ENCODE peak calls at places on chromosomes 4 and X, in six cellular contexts. One of them, this sample, is unnamed.

GRCh38 chr4:141686146-141686775 is 49.9 kb downstream of the IL15 start:
- DNase-seq in dorsolateral prefrontal cortex: no peak
- DNase-seq in fibroblast of lung: peak; percentile 59
- DNase-seq in heart left ventricle: no peak
- DNase-seq in choroid plexus epithelial cell: peak; percentile 60
- DNase-seq in retinal pigment epithelial cell: no peak
- DNase-seq in this sample: peak; percentile 18

GRCh38 chrX:134542485-134542884 is 82.5 kb downstream of the HPRT1 start:
- DNase-seq in retinal pigment epithelial cell: no peak
- DNase-seq in fibroblast of lung: peak; percentile 80
- DNase-seq in heart left ventricle: no peak
- DNase-seq in choroid plexus epithelial cell: peak; percentile 86
- DNase-seq in dorsolateral prefrontal cortex: no peak
- DNase-seq in this sample: no peak

GRCh38 chr4:41693629-41694028 is 54.9 kb downstream of the PHOX2B start:
- DNase-seq in dorsolateral prefrontal cortex: no peak
- DNase-seq in fibroblast of lung: peak; percentile 67
- DNase-seq in choroid plexus epithelial cell: peak; percentile 72
- DNase-seq in retinal pigment epithelial cell: no peak
- DNase-seq in heart left ventricle: no peak
- DNase-seq in this sample: no peak

GRCh38 chr4:119314356-119314755 is 7.6 kb downstream of the FABP2 start:
- DNase-seq in fibroblast of lung: peak; percentile 71
- DNase-seq in dorsolateral prefrontal cortex: no peak
- DNase-seq in heart left ventricle: no peak
- DNase-seq in choroid plexus epithelial cell: peak; percentile 77
- DNase-seq in retinal pigment epithelial cell: no peak
- DNase-seq in this sample: no peak

GRCh38 chr4:85610450-85610849 is 135.5 kb downstream of the ARHGAP24 start:
- DNase-seq in retinal pigment epithelial cell: no peak
- DNase-seq in fibroblast of lung: no peak
- DNase-seq in choroid plexus epithelial cell: no peak
- DNase-seq in heart left ventricle: no peak
- DNase-seq in dorsolateral prefrontal cortex: no peak
- DNase-seq in this sample: no peak

GRCh38 chr4:1408418-1408817 is 2.2 kb upstream of the NKX1-1 start:
- DNase-seq in retinal pigment epithelial cell: no peak
- DNase-seq in dorsolateral prefrontal cortex: no peak
- DNase-seq in choroid plexus epithelial cell: no peak
- DNase-seq in fibroblast of lung: no peak
- DNase-seq in heart left ventricle: no peak
- DNase-seq in this sample: no peak

GRCh38 chrX:18877472-18877871 is 106.4 kb downstream of the PHKA2 start:
- DNase-seq in retinal pigment epithelial cell: no peak
- DNase-seq in heart left ventricle: no peak
- DNase-seq in fibroblast of lung: no peak
- DNase-seq in dorsolateral prefrontal cortex: no peak
- DNase-seq in choroid plexus epithelial cell: no peak
- DNase-seq in this sample: no peak

GRCh38 chrX:40207626-40208025 is 109.9 kb upstream of the BCOR start:
- DNase-seq in choroid plexus epithelial cell: no peak
- DNase-seq in retinal pigment epithelial cell: no peak
- DNase-seq in heart left ventricle: no peak
- DNase-seq in dorsolateral prefrontal cortex: no peak
- DNase-seq in fibroblast of lung: no peak
- DNase-seq in this sample: no peak

GRCh38 chr4:2417765-2418651 is at the start of gene ZFYVE28:
- DNase-seq in fibroblast of lung: no peak
- DNase-seq in choroid plexus epithelial cell: peak; percentile 31
- DNase-seq in heart left ventricle: no peak
- DNase-seq in dorsolateral prefrontal cortex: no peak
- DNase-seq in retinal pigment epithelial cell: no peak
- DNase-seq in this sample: no peak

GRCh38 chrX:7108995-7109634 is 38.4 kb upstream of the STS start:
- DNase-seq in choroid plexus epithelial cell: no peak
- DNase-seq in heart left ventricle: no peak
- DNase-seq in dorsolateral prefrontal cortex: no peak
- DNase-seq in retinal pigment epithelial cell: no peak
- DNase-seq in fibroblast of lung: no peak
- DNase-seq in this sample: no peak

GRCh38 chr4:168248311-168248710 is 70.2 kb downstream of the DDX60 start:
- DNase-seq in choroid plexus epithelial cell: peak; percentile 9
- DNase-seq in heart left ventricle: no peak
- DNase-seq in retinal pigment epithelial cell: no peak
- DNase-seq in dorsolateral prefrontal cortex: no peak
- DNase-seq in fibroblast of lung: no peak
- DNase-seq in this sample: no peak

GRCh38 chr4:10109995-10110670 is 6.5 kb downstream of the WDR1 start:
- DNase-seq in fibroblast of lung: no peak
- DNase-seq in choroid plexus epithelial cell: peak; percentile 6
- DNase-seq in retinal pigment epithelial cell: no peak
- DNase-seq in heart left ventricle: no peak
- DNase-seq in dorsolateral prefrontal cortex: no peak
- DNase-seq in this sample: no peak

GRCh38 chrX:30904186-30904585 is 15.1 kb upstream of the TAB3 start:
- DNase-seq in heart left ventricle: no peak
- DNase-seq in retinal pigment epithelial cell: no peak
- DNase-seq in choroid plexus epithelial cell: no peak
- DNase-seq in fibroblast of lung: no peak
- DNase-seq in dorsolateral prefrontal cortex: no peak
- DNase-seq in this sample: no peak

GRCh38 chrX:123731987-123732678 is 719 bp downstream of the THOC2 start:
- DNase-seq in retinal pigment epithelial cell: no peak
- DNase-seq in heart left ventricle: no peak
- DNase-seq in choroid plexus epithelial cell: peak; percentile 14
- DNase-seq in dorsolateral prefrontal cortex: no peak
- DNase-seq in fibroblast of lung: peak; percentile 34
- DNase-seq in this sample: no peak

GRCh38 chr4:140186651-140187315 is 32.8 kb upstream of the MAML3 start:
- DNase-seq in choroid plexus epithelial cell: peak; percentile 70
- DNase-seq in dorsolateral prefrontal cortex: peak; percentile 46
- DNase-seq in fibroblast of lung: peak; percentile 58
- DNase-seq in heart left ventricle: no peak
- DNase-seq in retinal pigment epithelial cell: peak; percentile 39
- DNase-seq in this sample: peak; percentile 54

GRCh38 chr4:113436360-113436759 is 325.2 kb downstream of the CAMK2D start:
- DNase-seq in heart left ventricle: no peak
- DNase-seq in choroid plexus epithelial cell: peak; percentile 91
- DNase-seq in retinal pigment epithelial cell: no peak
- DNase-seq in fibroblast of lung: peak; percentile 75
- DNase-seq in dorsolateral prefrontal cortex: no peak
- DNase-seq in this sample: no peak

GRCh38 chr4:5708829-5709680 is 696 bp upstream of the EVC2 start:
- DNase-seq in fibroblast of lung: peak; percentile 2
- DNase-seq in heart left ventricle: no peak
- DNase-seq in choroid plexus epithelial cell: no peak
- DNase-seq in retinal pigment epithelial cell: no peak
- DNase-seq in dorsolateral prefrontal cortex: no peak
- DNase-seq in this sample: no peak

GRCh38 chr4:87068591-87069021 is 133.8 kb downstream of the AFF1 start:
- DNase-seq in fibroblast of lung: peak; percentile 63
- DNase-seq in dorsolateral prefrontal cortex: peak; percentile 52
- DNase-seq in choroid plexus epithelial cell: peak; percentile 35
- DNase-seq in heart left ventricle: no peak
- DNase-seq in retinal pigment epithelial cell: no peak
- DNase-seq in this sample: no peak

GRCh38 chr4:181219783-181220416 is 1023.3 kb upstream of the TENM3 start:
- DNase-seq in heart left ventricle: no peak
- DNase-seq in fibroblast of lung: no peak
- DNase-seq in choroid plexus epithelial cell: no peak
- DNase-seq in retinal pigment epithelial cell: no peak
- DNase-seq in dorsolateral prefrontal cortex: no peak
- DNase-seq in this sample: no peak

GRCh38 chrX:2867191-2867590 is 38.5 kb downstream of the GYG2 start:
- DNase-seq in retinal pigment epithelial cell: no peak
- DNase-seq in choroid plexus epithelial cell: no peak
- DNase-seq in heart left ventricle: no peak
- DNase-seq in dorsolateral prefrontal cortex: no peak
- DNase-seq in fibroblast of lung: no peak
- DNase-seq in this sample: no peak

GRCh38 chrX:9131066-9131465 is 97.1 kb upstream of the FAM9B start:
- DNase-seq in heart left ventricle: no peak
- DNase-seq in fibroblast of lung: no peak
- DNase-seq in dorsolateral prefrontal cortex: no peak
- DNase-seq in retinal pigment epithelial cell: no peak
- DNase-seq in choroid plexus epithelial cell: no peak
- DNase-seq in this sample: no peak

GRCh38 chr4:119040711-119041185 is 94.9 kb upstream of the MYOZ2 start:
- DNase-seq in heart left ventricle: no peak
- DNase-seq in fibroblast of lung: peak; percentile 84
- DNase-seq in dorsolateral prefrontal cortex: no peak
- DNase-seq in retinal pigment epithelial cell: no peak
- DNase-seq in choroid plexus epithelial cell: peak; percentile 93
- DNase-seq in this sample: peak; percentile 47

GRCh38 chrX:129759576-129760061 is 20.1 kb upstream of the SASH3 start:
- DNase-seq in choroid plexus epithelial cell: peak; percentile 91
- DNase-seq in dorsolateral prefrontal cortex: peak; percentile 60
- DNase-seq in fibroblast of lung: peak; percentile 88
- DNase-seq in heart left ventricle: peak; percentile 50
- DNase-seq in retinal pigment epithelial cell: peak; percentile 29
- DNase-seq in this sample: no peak
- TF ChIP-seq CTCF in choroid plexus epithelial cell: peak; percentile 23
- TF ChIP-seq CTCF in dorsolateral prefrontal cortex: no peak
- TF ChIP-seq CTCF in fibroblast of lung: peak; percentile 18
- TF ChIP-seq CTCF in heart left ventricle: no peak
- TF ChIP-seq CTCF in retinal pigment epithelial cell: no peak
- TF ChIP-seq CTCF in this sample: peak; percentile 8

GRCh38 chr4:153785830-153786721 is 2.8 kb downstream of the SFRP2 start:
- DNase-seq in dorsolateral prefrontal cortex: no peak
- DNase-seq in retinal pigment epithelial cell: no peak
- DNase-seq in choroid plexus epithelial cell: peak; percentile 68
- DNase-seq in fibroblast of lung: peak; percentile 55
- DNase-seq in heart left ventricle: no peak
- DNase-seq in this sample: peak; percentile 12
- TF ChIP-seq CTCF in dorsolateral prefrontal cortex: peak; percentile 32
- TF ChIP-seq CTCF in retinal pigment epithelial cell: peak; percentile 58
- TF ChIP-seq CTCF in choroid plexus epithelial cell: peak; percentile 57
- TF ChIP-seq CTCF in fibroblast of lung: peak; percentile 49
- TF ChIP-seq CTCF in heart left ventricle: no peak
- TF ChIP-seq CTCF in this sample: peak; percentile 60

DNA sequence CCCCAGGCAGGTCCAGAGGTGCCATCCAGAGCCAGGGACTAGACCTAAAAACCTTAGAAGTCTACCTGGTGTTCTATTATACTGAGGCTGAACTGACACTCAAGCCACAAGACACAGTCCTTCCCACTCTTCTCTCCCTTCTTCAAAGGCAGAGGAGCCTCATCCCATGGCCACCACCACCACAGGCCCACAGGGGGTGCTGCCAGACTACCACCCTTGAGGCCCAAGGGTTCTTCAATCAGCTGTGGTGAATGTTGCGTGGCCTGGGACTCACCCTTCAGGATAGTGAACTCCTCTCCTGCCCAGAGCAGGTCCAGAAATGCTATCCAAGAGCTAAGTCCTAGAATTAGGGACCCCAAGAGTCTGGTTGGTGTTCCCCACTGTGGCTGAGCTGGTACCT is 17.5 kb upstream of the RFC1 start:
- DNase-seq in dorsolateral prefrontal cortex: no peak
- DNase-seq in retinal pigment epithelial cell: no peak
- DNase-seq in heart left ventricle: no peak
- DNase-seq in fibroblast of lung: no peak
- DNase-seq in choroid plexus epithelial cell: no peak
- DNase-seq in this sample: no peak
- TF ChIP-seq CTCF in dorsolateral prefrontal cortex: no peak
- TF ChIP-seq CTCF in retinal pigment epithelial cell: no peak
- TF ChIP-seq CTCF in heart left ventricle: no peak
- TF ChIP-seq CTCF in fibroblast of lung: no peak
- TF ChIP-seq CTCF in choroid plexus epithelial cell: no peak
- TF ChIP-seq CTCF in this sample: no peak

GRCh38 chr4:54318904-54319303 is 89.8 kb downstream of the PDGFRA start:
- DNase-seq in heart left ventricle: no peak
- DNase-seq in fibroblast of lung: peak; percentile 64
- DNase-seq in retinal pigment epithelial cell: peak; percentile 8
- DNase-seq in choroid plexus epithelial cell: peak; percentile 83
- DNase-seq in dorsolateral prefrontal cortex: no peak
- DNase-seq in this sample: no peak
- TF ChIP-seq CTCF in heart left ventricle: peak; percentile 78
- TF ChIP-seq CTCF in fibroblast of lung: peak; percentile 98
- TF ChIP-seq CTCF in retinal pigment epithelial cell: peak; percentile 93
- TF ChIP-seq CTCF in choroid plexus epithelial cell: peak; percentile 96
- TF ChIP-seq CTCF in dorsolateral prefrontal cortex: peak; percentile 57
- TF ChIP-seq CTCF in this sample: peak; percentile 94

This sample was measured in epithelial cell of proximal tubule.